ENCODE peak calls at places on chromosomes 3 and 15, in eight cellular contexts. B is EL; W is SIG-M5; H is ecto neural progenitor cell; X is amniotic epithelial cell; T is cerebellar cortex; K is HCT116; M is activated naive CD4-positive, alpha-beta T cell. V is an unnamed sample.

GRCh38 chr3:50242778-50243551 is 7.0 kb downstream of the GNAI2 start:
- DNase-seq in B (peak), W (peak), H (peak), X (peak), T (no peak), K (no peak), M (no peak), V (peak)

GRCh38 chr3:78728406-78729145 is 1039.2 kb downstream of the ROBO1 start:
- DNase-seq in B (no peak), W (no peak), H (no peak), X (no peak), T (peak), K (no peak), M (no peak), V (no peak)

GRCh38 chr3:15207836-15208504 is 1.9 kb downstream of the CAPN7 start:
- DNase-seq in B (peak), W (no peak), H (no peak), X (peak), T (no peak), K (no peak), M (no peak), V (no peak)

GRCh38 chr3:17473761-17474160 is 268.7 kb downstream of the TBC1D5 start:
- DNase-seq in B (peak), W (no peak), H (no peak), X (peak), T (no peak), K (no peak), M (no peak), V (no peak)

GRCh38 chr3:114758828-114759709 is 388.0 kb downstream of the ZBTB20 start:
- DNase-seq in B (peak), W (no peak), H (no peak), X (peak), T (peak), K (no peak), M (no peak), V (peak)

GRCh38 chr3:126523745-126524428 is at the start of gene CHST13:
- DNase-seq in B (peak), W (no peak), H (peak), X (peak), T (no peak), K (no peak), M (no peak), V (peak)

GRCh38 chr3:139173372-139174108 is 128.8 kb upstream of the PRR23C start:
- DNase-seq in B (peak), W (no peak), H (no peak), X (peak), T (no peak), K (no peak), M (no peak), V (no peak)

GRCh38 chr3:33372218-33373081 is 67.8 kb downstream of the UBP1 start:
- DNase-seq in B (peak), W (peak), H (no peak), X (peak), T (peak), K (peak), M (no peak), V (peak)

GRCh38 chr15:55786341-55786740 is 43.4 kb upstream of the PRTG start:
- DNase-seq in B (no peak), W (no peak), H (no peak), X (no peak), T (no peak), K (no peak), M (no peak), V (no peak)

GRCh38 chr3:118884748-118885206 is 149.9 kb downstream of the IGSF11 start:
- DNase-seq in B (peak), W (no peak), H (peak), X (peak), T (peak), K (peak), M (peak), V (no peak)

GRCh38 chr3:59150039-59150438 is 100.2 kb upstream of the CFAP20DC start:
- DNase-seq in B (no peak), W (no peak), H (no peak), X (no peak), T (no peak), K (peak), M (no peak), V (no peak)